ENCODE peak calls at places on chromosomes 7 and 10, in eight cellular contexts. One of them, this sample, is unnamed.

GRCh38 chr7:24756989-24757798 is at the start of gene GSDME:
- DNase-seq in thoracic aorta: no peak
- DNase-seq in sigmoid colon: peak
- DNase-seq in left lung: peak
- DNase-seq in AG04450: peak
- DNase-seq in endothelial cell of umbilical vein: peak
- DNase-seq in RWPE1: peak
- DNase-seq in CD8-positive, alpha-beta T cell: peak
- DNase-seq in this sample: no peak

GRCh38 chr7:69577221-69577620 is 21.1 kb upstream of the AUTS2 start:
- DNase-seq in thoracic aorta: no peak
- DNase-seq in left lung: no peak
- DNase-seq in sigmoid colon: no peak
- DNase-seq in AG04450: no peak
- DNase-seq in RWPE1: no peak
- DNase-seq in CD8-positive, alpha-beta T cell: no peak
- DNase-seq in endothelial cell of umbilical vein: no peak
- DNase-seq in this sample: no peak

GRCh38 chr10:43376828-43377227 is 5.4 kb downstream of the FXYD4 start:
- DNase-seq in AG04450: no peak
- DNase-seq in thoracic aorta: no peak
- DNase-seq in left lung: no peak
- DNase-seq in sigmoid colon: peak
- DNase-seq in CD8-positive, alpha-beta T cell: no peak
- DNase-seq in endothelial cell of umbilical vein: no peak
- DNase-seq in RWPE1: no peak
- DNase-seq in this sample: no peak

GRCh38 chr10:51617576-51618298 is 81.7 kb downstream of the CSTF2T start:
- DNase-seq in endothelial cell of umbilical vein: no peak
- DNase-seq in left lung: no peak
- DNase-seq in AG04450: no peak
- DNase-seq in CD8-positive, alpha-beta T cell: no peak
- DNase-seq in sigmoid colon: no peak
- DNase-seq in RWPE1: no peak
- DNase-seq in thoracic aorta: no peak
- DNase-seq in this sample: no peak

GRCh38 chr10:23693398-23693797 is 254.5 kb downstream of the OTUD1 start:
- DNase-seq in endothelial cell of umbilical vein: no peak
- DNase-seq in sigmoid colon: no peak
- DNase-seq in thoracic aorta: no peak
- DNase-seq in left lung: peak
- DNase-seq in CD8-positive, alpha-beta T cell: no peak
- DNase-seq in RWPE1: no peak
- DNase-seq in AG04450: no peak
- DNase-seq in this sample: no peak

GRCh38 chr10:95242581-95243317 is 48.1 kb downstream of the PDLIM1 start:
- DNase-seq in endothelial cell of umbilical vein: peak
- DNase-seq in CD8-positive, alpha-beta T cell: peak
- DNase-seq in left lung: no peak
- DNase-seq in thoracic aorta: no peak
- DNase-seq in sigmoid colon: no peak
- DNase-seq in RWPE1: no peak
- DNase-seq in AG04450: no peak
- DNase-seq in this sample: no peak

GRCh38 chr10:121596668-121597503 is 1.4 kb downstream of the FGFR2 start:
- DNase-seq in CD8-positive, alpha-beta T cell: no peak
- DNase-seq in AG04450: no peak
- DNase-seq in endothelial cell of umbilical vein: no peak
- DNase-seq in left lung: peak
- DNase-seq in RWPE1: peak
- DNase-seq in thoracic aorta: no peak
- DNase-seq in sigmoid colon: peak
- DNase-seq in this sample: no peak

GRCh38 chr7:140877249-140877524 is 47.5 kb downstream of the BRAF start:
- DNase-seq in endothelial cell of umbilical vein: no peak
- DNase-seq in RWPE1: no peak
- DNase-seq in CD8-positive, alpha-beta T cell: no peak
- DNase-seq in thoracic aorta: no peak
- DNase-seq in AG04450: no peak
- DNase-seq in sigmoid colon: no peak
- DNase-seq in left lung: no peak
- DNase-seq in this sample: no peak

GRCh38 chr7:2896141-2896540 is 52.0 kb upstream of the GNA12 start:
- DNase-seq in left lung: no peak
- DNase-seq in thoracic aorta: no peak
- DNase-seq in CD8-positive, alpha-beta T cell: no peak
- DNase-seq in RWPE1: no peak
- DNase-seq in AG04450: no peak
- DNase-seq in endothelial cell of umbilical vein: no peak
- DNase-seq in sigmoid colon: no peak
- DNase-seq in this sample: no peak

GRCh38 chr7:2892571-2892970 is 48.5 kb upstream of the GNA12 start:
- DNase-seq in left lung: no peak
- DNase-seq in CD8-positive, alpha-beta T cell: no peak
- DNase-seq in thoracic aorta: no peak
- DNase-seq in RWPE1: no peak
- DNase-seq in AG04450: no peak
- DNase-seq in endothelial cell of umbilical vein: no peak
- DNase-seq in sigmoid colon: no peak
- DNase-seq in this sample: no peak

GRCh38 chr7:2894118-2894940 is 50.2 kb upstream of the GNA12 start:
- DNase-seq in endothelial cell of umbilical vein: no peak
- DNase-seq in sigmoid colon: no peak
- DNase-seq in CD8-positive, alpha-beta T cell: peak
- DNase-seq in RWPE1: no peak
- DNase-seq in AG04450: no peak
- DNase-seq in thoracic aorta: no peak
- DNase-seq in left lung: no peak
- DNase-seq in this sample: no peak

GRCh38 chr7:2893411-2893861 is 49.3 kb upstream of the GNA12 start:
- DNase-seq in CD8-positive, alpha-beta T cell: peak
- DNase-seq in thoracic aorta: no peak
- DNase-seq in sigmoid colon: no peak
- DNase-seq in AG04450: no peak
- DNase-seq in endothelial cell of umbilical vein: no peak
- DNase-seq in left lung: no peak
- DNase-seq in RWPE1: no peak
- DNase-seq in this sample: no peak

DNA sequence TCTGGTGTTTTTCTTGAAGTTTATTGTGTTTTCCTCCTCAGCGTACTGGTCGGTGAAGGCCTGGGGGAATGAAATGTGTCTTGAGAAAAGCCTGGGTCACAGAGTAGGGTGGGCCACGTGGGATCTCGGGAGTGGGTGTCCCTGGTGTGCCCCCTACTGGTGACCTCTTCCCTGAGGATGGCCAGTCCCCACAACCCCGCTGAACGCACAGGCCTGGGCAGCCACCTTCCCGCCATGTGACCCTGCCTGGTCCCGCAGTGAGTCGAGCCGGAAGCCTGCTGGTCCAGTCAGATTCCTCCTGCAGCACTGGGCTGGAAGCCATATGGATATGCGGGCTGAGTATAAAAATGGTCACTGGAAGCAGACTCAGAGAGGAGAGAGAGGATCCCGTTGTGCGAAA is 52.9 kb upstream of the GNA12 start:
- DNase-seq in thoracic aorta: no peak
- DNase-seq in left lung: no peak
- DNase-seq in CD8-positive, alpha-beta T cell: no peak
- DNase-seq in RWPE1: no peak
- DNase-seq in AG04450: no peak
- DNase-seq in sigmoid colon: no peak
- DNase-seq in endothelial cell of umbilical vein: no peak
- DNase-seq in this sample: no peak
- TF ChIP-seq CTCF in thoracic aorta: no peak
- TF ChIP-seq CTCF in left lung: no peak
- TF ChIP-seq CTCF in CD8-positive, alpha-beta T cell: no peak
- TF ChIP-seq CTCF in RWPE1: no peak
- TF ChIP-seq CTCF in AG04450: no peak
- TF ChIP-seq CTCF in sigmoid colon: no peak
- TF ChIP-seq CTCF in endothelial cell of umbilical vein: no peak
- TF ChIP-seq CTCF in this sample: no peak

GRCh38 chr7:44087914-44088838 is 5.8 kb upstream of the POLM start:
- DNase-seq in sigmoid colon: peak
- DNase-seq in RWPE1: no peak
- DNase-seq in endothelial cell of umbilical vein: no peak
- DNase-seq in thoracic aorta: peak
- DNase-seq in left lung: peak
- DNase-seq in AG04450: no peak
- DNase-seq in CD8-positive, alpha-beta T cell: no peak
- DNase-seq in this sample: no peak
- H3K27ac ChIP-seq in sigmoid colon: peak
- H3K27ac ChIP-seq in RWPE1: peak
- H3K27ac ChIP-seq in endothelial cell of umbilical vein: peak
- H3K27ac ChIP-seq in thoracic aorta: peak
- H3K27ac ChIP-seq in left lung: peak
- H3K27ac ChIP-seq in AG04450: peak
- H3K27ac ChIP-seq in CD8-positive, alpha-beta T cell: no peak
- H3K27ac ChIP-seq in this sample: peak

GRCh38 chr10:6431861-6432260 is 148.2 kb downstream of the PRKCQ start:
- DNase-seq in CD8-positive, alpha-beta T cell: no peak
- DNase-seq in AG04450: no peak
- DNase-seq in left lung: no peak
- DNase-seq in endothelial cell of umbilical vein: no peak
- DNase-seq in sigmoid colon: no peak
- DNase-seq in RWPE1: no peak
- DNase-seq in thoracic aorta: no peak
- DNase-seq in this sample: no peak
- TF ChIP-seq CTCF in CD8-positive, alpha-beta T cell: no peak
- TF ChIP-seq CTCF in AG04450: no peak
- TF ChIP-seq CTCF in left lung: no peak
- TF ChIP-seq CTCF in endothelial cell of umbilical vein: no peak
- TF ChIP-seq CTCF in sigmoid colon: no peak
- TF ChIP-seq CTCF in RWPE1: no peak
- TF ChIP-seq CTCF in thoracic aorta: no peak
- TF ChIP-seq CTCF in this sample: no peak

DNA sequence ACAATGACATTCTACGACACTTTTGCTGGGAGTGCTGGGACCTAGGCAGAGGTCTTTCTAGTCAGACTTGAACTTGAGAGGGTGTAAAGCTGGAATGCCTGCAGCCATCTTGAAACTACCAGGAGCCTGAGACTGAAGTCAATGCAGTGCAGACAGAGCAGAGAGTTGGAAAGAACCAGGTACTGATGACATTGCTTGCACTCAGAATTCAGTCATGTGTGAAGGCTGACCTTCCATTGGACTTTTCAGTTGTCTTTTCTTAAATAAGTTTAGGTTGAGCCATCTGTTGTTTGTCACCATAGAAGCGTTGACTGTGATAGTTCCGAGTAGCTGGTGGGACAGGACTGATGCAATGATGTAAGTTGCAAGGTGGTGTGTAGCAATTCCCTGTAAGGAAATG is 3.1 kb upstream of the PLPP4 start:
- DNase-seq in left lung: no peak
- DNase-seq in endothelial cell of umbilical vein: no peak
- DNase-seq in AG04450: no peak
- DNase-seq in sigmoid colon: no peak
- DNase-seq in thoracic aorta: no peak
- DNase-seq in RWPE1: no peak
- DNase-seq in CD8-positive, alpha-beta T cell: no peak
- DNase-seq in this sample: no peak
- H3K27ac ChIP-seq in left lung: no peak
- H3K27ac ChIP-seq in endothelial cell of umbilical vein: no peak
- H3K27ac ChIP-seq in AG04450: no peak
- H3K27ac ChIP-seq in sigmoid colon: no peak
- H3K27ac ChIP-seq in thoracic aorta: no peak
- H3K27ac ChIP-seq in RWPE1: no peak
- H3K27ac ChIP-seq in CD8-positive, alpha-beta T cell: no peak
- H3K27ac ChIP-seq in this sample: no peak

GRCh38 chr10:89419548-89419947 is 5.2 kb downstream of the IFIT5 start:
- DNase-seq in endothelial cell of umbilical vein: no peak
- DNase-seq in sigmoid colon: no peak
- DNase-seq in RWPE1: no peak
- DNase-seq in AG04450: no peak
- DNase-seq in CD8-positive, alpha-beta T cell: peak
- DNase-seq in thoracic aorta: no peak
- DNase-seq in left lung: no peak
- DNase-seq in this sample: no peak
- TF ChIP-seq CTCF in endothelial cell of umbilical vein: peak
- TF ChIP-seq CTCF in sigmoid colon: no peak
- TF ChIP-seq CTCF in RWPE1: peak
- TF ChIP-seq CTCF in AG04450: peak
- TF ChIP-seq CTCF in CD8-positive, alpha-beta T cell: peak
- TF ChIP-seq CTCF in thoracic aorta: no peak
- TF ChIP-seq CTCF in left lung: peak
- TF ChIP-seq CTCF in this sample: peak

GRCh38 chr10:26438534-26439269 is 561 bp downstream of the APBB1IP start:
- DNase-seq in sigmoid colon: peak
- DNase-seq in endothelial cell of umbilical vein: no peak
- DNase-seq in CD8-positive, alpha-beta T cell: peak
- DNase-seq in AG04450: no peak
- DNase-seq in left lung: peak
- DNase-seq in thoracic aorta: no peak
- DNase-seq in RWPE1: no peak
- DNase-seq in this sample: no peak

GRCh38 chr10:26440091-26440445 is 1.9 kb downstream of the APBB1IP start:
- DNase-seq in left lung: no peak
- DNase-seq in RWPE1: no peak
- DNase-seq in CD8-positive, alpha-beta T cell: no peak
- DNase-seq in AG04450: no peak
- DNase-seq in thoracic aorta: no peak
- DNase-seq in sigmoid colon: no peak
- DNase-seq in endothelial cell of umbilical vein: no peak
- DNase-seq in this sample: no peak

GRCh38 chr10:26437637-26438461 is at the start of gene APBB1IP:
- DNase-seq in endothelial cell of umbilical vein: no peak
- DNase-seq in left lung: peak
- DNase-seq in RWPE1: no peak
- DNase-seq in CD8-positive, alpha-beta T cell: peak
- DNase-seq in sigmoid colon: peak
- DNase-seq in thoracic aorta: no peak
- DNase-seq in AG04450: no peak
- DNase-seq in this sample: peak

GRCh38 chr10:26439436-26440090 is 1.4 kb downstream of the APBB1IP start:
- DNase-seq in RWPE1: no peak
- DNase-seq in CD8-positive, alpha-beta T cell: peak
- DNase-seq in sigmoid colon: no peak
- DNase-seq in thoracic aorta: no peak
- DNase-seq in endothelial cell of umbilical vein: no peak
- DNase-seq in AG04450: no peak
- DNase-seq in left lung: no peak
- DNase-seq in this sample: no peak

GRCh38 chr10:26441491-26442214 is 3.5 kb downstream of the APBB1IP start:
- DNase-seq in RWPE1: no peak
- DNase-seq in thoracic aorta: no peak
- DNase-seq in sigmoid colon: no peak
- DNase-seq in left lung: no peak
- DNase-seq in AG04450: no peak
- DNase-seq in endothelial cell of umbilical vein: no peak
- DNase-seq in CD8-positive, alpha-beta T cell: peak
- DNase-seq in this sample: no peak
- H3K27ac ChIP-seq in RWPE1: no peak
- H3K27ac ChIP-seq in thoracic aorta: no peak
- H3K27ac ChIP-seq in sigmoid colon: no peak
- H3K27ac ChIP-seq in left lung: peak
- H3K27ac ChIP-seq in AG04450: no peak
- H3K27ac ChIP-seq in endothelial cell of umbilical vein: no peak
- H3K27ac ChIP-seq in CD8-positive, alpha-beta T cell: peak
- H3K27ac ChIP-seq in this sample: peak

GRCh38 chr10:2938869-2939268 is 128.5 kb upstream of the PFKP start:
- DNase-seq in RWPE1: no peak
- DNase-seq in left lung: no peak
- DNase-seq in AG04450: no peak
- DNase-seq in CD8-positive, alpha-beta T cell: no peak
- DNase-seq in thoracic aorta: no peak
- DNase-seq in sigmoid colon: no peak
- DNase-seq in endothelial cell of umbilical vein: peak
- DNase-seq in this sample: no peak
- TF ChIP-seq CTCF in RWPE1: no peak
- TF ChIP-seq CTCF in left lung: no peak
- TF ChIP-seq CTCF in AG04450: peak
- TF ChIP-seq CTCF in CD8-positive, alpha-beta T cell: no peak
- TF ChIP-seq CTCF in thoracic aorta: peak
- TF ChIP-seq CTCF in sigmoid colon: no peak
- TF ChIP-seq CTCF in endothelial cell of umbilical vein: no peak
- TF ChIP-seq CTCF in this sample: no peak

This sample was measured in esophagus squamous epithelium.